ENCODE peak calls at places on chromosomes 16 and 17, in four cellular contexts. N, X, O and W are unnamed samples.

GRCh38 chr16:2207872-2208271 is 2.6 kb downstream of the MLST8 start:
- DNase-seq in N (no peak), X (no peak), O (no peak), W (no peak)

GRCh38 chr17:32813021-32813420 is 63.9 kb downstream of the MYO1D start:
- DNase-seq in N (no peak), X (no peak), O (no peak), W (no peak)

GRCh38 chr16:31470615-31471014 is 1.3 kb upstream of the TGFB1I1 start:
- DNase-seq in N (no peak), X (no peak), O (no peak), W (no peak)

GRCh38 chr16:78742501-78743283 is 643.2 kb downstream of the WWOX start:
- DNase-seq in N (peak; percentile 83), X (peak; percentile 13), O (no peak), W (peak; percentile 43)

GRCh38 chr17:2362016-2362415 is 24.7 kb downstream of the SGSM2 start:
- DNase-seq in N (no peak), X (no peak), O (no peak), W (no peak)

GRCh38 chr16:72723781-72724180 is 324.1 kb downstream of the ZFHX3 start:
- DNase-seq in N (no peak), X (no peak), O (no peak), W (no peak)

GRCh38 chr17:40038882-40039513 is 15.2 kb downstream of the MED24 start:
- DNase-seq in N (no peak), X (peak; percentile 53), O (peak; percentile 79), W (peak; percentile 28)

GRCh38 chr17:73723317-73723716 is 79.1 kb upstream of the SDK2 start:
- DNase-seq in N (no peak), X (no peak), O (no peak), W (no peak)

GRCh38 chr17:79010304-79010646 is 711 bp upstream of the CANT1 start:
- DNase-seq in N (no peak), X (no peak), O (no peak), W (no peak)

GRCh38 chr16:57382535-57383275 is 10.4 kb downstream of the CX3CL1 start:
- DNase-seq in N (no peak), X (no peak), O (no peak), W (no peak)

GRCh38 chr17:17811381-17812210 is 25.2 kb downstream of the SREBF1 start:
- DNase-seq in N (no peak), X (peak; percentile 23), O (peak; percentile 70), W (peak; percentile 18)
- TF ChIP-seq FOXK2 in N (no peak), X (no peak), O (no peak), W (no peak)

GRCh38 chr17:81439926-81440450 is 44.7 kb downstream of the BAHCC1 start:
- DNase-seq in N (no peak), X (no peak), O (no peak), W (no peak)

GRCh38 chr17:81442791-81443190 is 47.5 kb downstream of the BAHCC1 start:
- DNase-seq in N (no peak), X (no peak), O (no peak), W (no peak)

GRCh38 chr17:81438688-81439087 is 43.4 kb downstream of the BAHCC1 start:
- DNase-seq in N (no peak), X (no peak), O (no peak), W (no peak)

GRCh38 chr17:81438024-81438664 is 42.9 kb downstream of the BAHCC1 start:
- DNase-seq in N (no peak), X (no peak), O (no peak), W (no peak)

GRCh38 chr17:81440511-81441244 is 45.4 kb downstream of the BAHCC1 start:
- DNase-seq in N (no peak), X (peak; percentile 89), O (peak; percentile 67), W (peak; percentile 88)
- TF ChIP-seq BHLHE40 in N (no peak), X (no peak), O (no peak), W (no peak)

GRCh38 chr16:25005445-25006306 is 9.5 kb downstream of the ARHGAP17 start:
- DNase-seq in N (no peak), X (no peak), O (no peak), W (no peak)

GRCh38 chr16:25009822-25010221 is 5.3 kb downstream of the ARHGAP17 start:
- DNase-seq in N (no peak), X (no peak), O (no peak), W (no peak)

GRCh38 chr16:25007284-25007984 is 7.7 kb downstream of the ARHGAP17 start:
- DNase-seq in N (no peak), X (no peak), O (no peak), W (no peak)

GRCh38 chr16:25010542-25010941 is 4.6 kb downstream of the ARHGAP17 start:
- DNase-seq in N (no peak), X (no peak), O (no peak), W (no peak)

DNA sequence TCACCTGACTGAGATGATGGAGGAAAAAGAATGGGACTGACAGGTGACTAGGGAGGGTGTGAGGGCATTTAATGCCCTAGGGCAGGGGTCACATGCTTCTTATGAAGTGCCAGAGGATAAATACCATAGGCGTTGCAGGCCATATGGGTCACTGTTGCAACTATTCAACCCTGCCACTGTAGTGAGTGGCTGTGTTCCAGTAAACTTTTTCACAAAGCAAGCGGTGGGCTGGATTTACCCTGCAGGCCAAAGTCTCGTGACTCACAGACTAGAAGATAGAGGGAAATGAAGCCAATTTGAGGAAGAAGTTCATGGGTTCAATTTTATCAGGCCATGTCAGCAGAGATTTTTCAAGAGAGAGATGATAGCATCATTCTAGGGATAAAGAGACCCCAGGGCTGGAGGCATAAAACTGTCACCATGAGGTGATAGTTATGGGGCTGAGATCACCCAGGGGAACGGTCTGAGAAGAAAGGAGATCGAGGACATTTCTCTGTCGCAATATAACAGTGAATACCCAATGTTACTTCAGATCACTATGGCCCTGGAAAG is 8.6 kb downstream of the ARHGAP17 start:
- DNase-seq in N (no peak), X (no peak), O (peak; percentile 78), W (no peak)
- TF ChIP-seq FOXK2 in N (no peak), X (no peak), O (no peak), W (no peak)

GRCh38 chr16:51839697-51840462 is 688.8 kb upstream of the SALL1 start:
- DNase-seq in N (no peak), X (no peak), O (peak; percentile 15), W (no peak)

GRCh38 chr16:51831595-51832352 is 680.7 kb upstream of the SALL1 start:
- DNase-seq in N (no peak), X (no peak), O (no peak), W (no peak)

DNA sequence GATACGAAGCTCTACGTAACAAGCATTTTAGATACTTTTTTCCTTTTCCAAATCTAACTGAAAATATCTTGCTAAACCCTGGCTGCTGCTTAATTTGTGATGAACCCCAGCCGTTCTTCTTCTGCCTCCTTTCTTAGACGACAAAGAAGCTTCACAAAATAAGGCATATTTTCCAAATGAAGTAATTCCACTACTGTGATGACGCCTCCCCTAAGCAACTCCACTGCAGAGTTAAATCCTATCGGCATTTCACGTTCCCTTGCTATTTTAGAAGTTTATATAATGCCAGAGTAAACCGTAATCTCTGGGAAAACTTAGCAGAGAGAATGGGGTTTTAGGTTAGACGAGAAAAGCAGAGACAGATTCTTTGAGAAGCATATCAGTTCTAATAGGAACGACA is 683.1 kb upstream of the SALL1 start:
- DNase-seq in N (no peak), X (no peak), O (no peak), W (no peak)
- TF ChIP-seq BHLHE40 in N (no peak), X (no peak), O (no peak), W (no peak)

GRCh38 chr16:9004183-9004582 is 40.5 kb upstream of the USP7 start:
- DNase-seq in N (no peak), X (no peak), O (no peak), W (no peak)

GRCh38 chr16:9007177-9007794 is 43.6 kb upstream of the USP7 start:
- DNase-seq in N (no peak), X (peak; percentile 44), O (no peak), W (no peak)

GRCh38 chr16:9012848-9013507 is 49.3 kb upstream of the USP7 start:
- DNase-seq in N (no peak), X (no peak), O (no peak), W (no peak)

GRCh38 chr16:9012330-9012729 is 48.6 kb upstream of the USP7 start:
- DNase-seq in N (no peak), X (no peak), O (no peak), W (no peak)

GRCh38 chr16:9008335-9009260 is 44.9 kb upstream of the USP7 start:
- DNase-seq in N (peak; percentile 21), X (peak; percentile 90), O (peak; percentile 85), W (peak; percentile 88)
- TF ChIP-seq FOXK2 in N (no peak), X (no peak), O (no peak), W (no peak)